ENCODE peak calls at places on chromosomes 5 and 9, in seven cellular contexts. L, A, R, C, W, S and K are unnamed samples.

GRCh38 chr5:72394688-72395087 is 74.5 kb downstream of the PTCD2 start:
- DNase-seq in S (no peak), L (peak), C (peak), R (no peak), W (no peak), A (no peak), K (no peak)

GRCh38 chr9:2267171-2267740 is 252.1 kb downstream of the SMARCA2 start:
- DNase-seq in L (no peak), C (peak), S (no peak), A (no peak), W (peak), R (peak), K (no peak)

GRCh38 chr9:94812343-94812742 is 85.8 kb downstream of the AOPEP start:
- DNase-seq in L (no peak), W (peak), C (peak), R (no peak), A (peak), S (no peak), K (no peak)

GRCh38 chr9:106075991-106076390 is 381.6 kb downstream of the TMEM38B start:
- DNase-seq in R (no peak), W (peak), A (peak), L (no peak), S (no peak), C (peak), K (peak)

GRCh38 chr5:133397432-133397831 is 214.9 kb downstream of the FSTL4 start:
- DNase-seq in C (no peak), W (no peak), L (no peak), A (no peak), S (no peak), R (no peak), K (no peak)

GRCh38 chr5:122195784-122196394 is 66.5 kb downstream of the ZNF474 start:
- DNase-seq in R (no peak), L (peak), S (no peak), A (no peak), W (peak), C (peak), K (peak)

GRCh38 chr5:171523781-171524180 is 104.3 kb downstream of the FGF18 start:
- DNase-seq in L (no peak), S (no peak), R (no peak), W (no peak), C (no peak), A (no peak), K (no peak)

GRCh38 chr9:128552744-128553221 is 396 bp downstream of the SPTAN1 start:
- DNase-seq in S (peak), R (peak), C (peak), W (peak), L (peak), A (no peak), K (no peak)

GRCh38 chr9:120904999-120905793 is 21.4 kb downstream of the TRAF1 start:
- DNase-seq in S (no peak), W (no peak), R (no peak), C (no peak), A (no peak), L (no peak), K (no peak)

GRCh38 chr9:135474915-135475314 is 4.7 kb upstream of the PPP1R26 start:
- DNase-seq in L (peak), C (no peak), W (no peak), A (no peak), S (no peak), R (no peak), K (no peak)

GRCh38 chr9:135522137-135522877 is 1.1 kb downstream of the LCN1 start:
- DNase-seq in W (no peak), R (no peak), L (no peak), A (no peak), C (no peak), S (peak), K (no peak)

GRCh38 chr9:135666534-135667402 is 3.7 kb downstream of the LCN9 start:
- DNase-seq in L (no peak), S (peak), W (no peak), A (no peak), C (no peak), R (no peak), K (no peak)

GRCh38 chr5:75048457-75048953 is 3.9 kb downstream of the GCNT4 start:
- DNase-seq in A (no peak), S (no peak), R (no peak), L (peak), C (peak), W (peak), K (no peak)
- H3K4me3 ChIP-seq in A (peak), S (peak), R (no peak), L (no peak), C (no peak), W (peak), K (no peak)

GRCh38 chr9:37264539-37264938 is 144.2 kb downstream of the ZCCHC7 start:
- DNase-seq in C (no peak), S (no peak), R (no peak), W (no peak), A (no peak), L (no peak), K (no peak)

GRCh38 chr9:37259906-37260305 is 139.5 kb downstream of the ZCCHC7 start:
- DNase-seq in C (no peak), R (no peak), L (no peak), S (no peak), A (no peak), W (no peak), K (no peak)

GRCh38 chr9:37266630-37267029 is 146.3 kb downstream of the ZCCHC7 start:
- DNase-seq in C (no peak), L (no peak), R (no peak), W (no peak), S (no peak), A (no peak), K (no peak)

GRCh38 chr9:37262410-37262809 is 142.0 kb downstream of the ZCCHC7 start:
- DNase-seq in W (peak), S (no peak), L (no peak), R (no peak), A (no peak), C (peak), K (no peak)
- TF ChIP-seq CTCF in W (peak), S (no peak), L (no peak), R (no peak), A (peak), C (peak), K (peak)

GRCh38 chr5:96566775-96567174 is 95.4 kb upstream of the CAST start:
- DNase-seq in L (no peak), C (no peak), A (no peak), S (no peak), W (no peak), R (no peak), K (no peak)
- H3K4me3 ChIP-seq in L (no peak), C (no peak), A (peak), S (no peak), W (peak), R (no peak), K (no peak)

GRCh38 chr5:170201311-170201710 is 31.5 kb upstream of the C5orf58 start:
- DNase-seq in C (no peak), A (no peak), W (no peak), R (no peak), S (no peak), L (no peak), K (no peak)

GRCh38 chr5:170200876-170201275 is 31.9 kb upstream of the C5orf58 start:
- DNase-seq in R (no peak), W (no peak), C (no peak), A (no peak), S (no peak), L (no peak), K (no peak)

GRCh38 chr5:170192829-170193228 is 40.0 kb upstream of the C5orf58 start:
- DNase-seq in A (no peak), R (no peak), W (no peak), C (no peak), S (no peak), L (no peak), K (no peak)

GRCh38 chr5:170195876-170196275 is 36.9 kb upstream of the C5orf58 start:
- DNase-seq in W (no peak), C (no peak), S (no peak), A (no peak), L (no peak), R (no peak), K (no peak)
- TF ChIP-seq CTCF in W (no peak), C (no peak), S (no peak), A (no peak), L (no peak), R (no peak), K (no peak)

DNA sequence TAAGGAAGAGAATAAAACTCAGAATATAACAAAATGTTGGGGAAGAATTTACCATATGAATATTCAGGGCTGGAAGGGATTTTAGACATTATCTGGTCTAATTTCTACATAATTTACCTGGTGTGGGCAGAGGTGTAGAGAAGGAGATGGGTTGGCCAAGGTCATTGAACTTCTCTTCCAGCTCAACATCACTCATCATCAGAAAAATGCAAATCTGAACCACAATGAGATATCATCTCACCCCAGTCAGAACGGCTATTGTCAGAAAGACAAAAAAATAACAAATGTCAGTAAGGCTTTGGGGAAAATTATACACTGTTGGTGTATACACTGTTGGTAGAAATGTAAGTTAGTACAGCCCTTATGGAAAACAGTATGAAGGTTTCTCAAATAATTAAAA is 121.7 kb downstream of the PTTG1 start:
- DNase-seq in W (no peak), A (no peak), C (no peak), L (no peak), S (no peak), R (no peak), K (no peak)
- H3K4me3 ChIP-seq in W (no peak), A (no peak), C (no peak), L (no peak), S (no peak), R (no peak), K (no peak)

GRCh38 chr5:158739941-158740340 is 359.8 kb downstream of the EBF1 start:
- DNase-seq in L (no peak), W (no peak), C (peak), R (no peak), A (no peak), S (no peak), K (no peak)
- TF ChIP-seq CTCF in L (no peak), W (peak), C (peak), R (no peak), A (no peak), S (peak), K (peak)

DNA sequence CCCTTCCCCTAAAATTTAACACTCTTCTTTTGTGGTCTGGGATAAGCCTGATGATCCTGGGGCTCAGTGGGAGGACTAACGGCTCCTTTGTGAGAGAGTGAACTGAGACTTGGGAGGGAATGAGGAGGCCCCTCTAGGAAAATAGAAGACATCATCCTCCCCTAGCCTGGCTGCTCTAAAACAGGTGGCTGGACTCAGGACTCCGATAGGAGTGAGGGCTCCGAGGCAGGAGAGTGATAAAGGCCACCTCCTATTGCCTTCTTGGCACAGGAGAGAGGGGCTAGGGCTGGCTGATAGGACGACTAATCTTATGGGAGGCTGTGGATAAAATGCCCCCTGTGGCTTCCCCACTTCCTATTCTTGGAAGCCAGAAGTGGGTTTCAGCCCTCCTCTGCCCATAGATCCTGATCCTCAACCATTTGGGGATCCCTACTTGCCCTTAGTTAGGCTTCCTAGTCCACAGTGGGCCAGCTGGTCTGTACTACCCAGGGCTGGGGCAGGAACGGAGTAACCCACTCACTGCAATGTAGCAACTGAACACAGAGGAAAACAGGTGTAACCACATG is 1.4 kb downstream of the AQP3 start:
- DNase-seq in W (no peak), S (no peak), A (no peak), L (peak), C (no peak), R (no peak), K (no peak)
- H3K4me3 ChIP-seq in W (no peak), S (no peak), A (no peak), L (no peak), C (no peak), R (no peak), K (no peak)

DNA sequence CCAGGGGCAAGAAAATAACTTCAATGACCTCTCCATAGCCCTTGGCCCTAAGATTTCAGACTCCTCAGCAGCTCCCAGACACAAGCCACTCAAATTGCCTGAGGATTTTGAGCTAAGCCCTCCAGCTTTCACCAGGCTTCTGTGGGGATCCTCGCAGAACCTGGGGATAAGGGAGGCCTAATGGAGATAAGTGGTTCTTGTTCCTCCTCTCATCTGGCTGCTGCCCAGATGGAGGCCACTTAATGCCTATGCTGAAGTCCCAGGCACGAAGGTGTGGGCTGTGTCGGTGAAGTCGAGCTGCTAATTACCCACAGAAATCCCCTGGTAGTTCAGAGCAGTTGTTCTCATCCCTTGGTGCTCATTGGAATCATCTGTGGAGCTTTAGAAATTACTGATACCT is 10.2 kb upstream of the FAT2 start:
- DNase-seq in W (no peak), S (no peak), A (no peak), R (no peak), L (no peak), C (no peak), K (no peak)
- TF ChIP-seq CTCF in W (no peak), S (no peak), A (no peak), R (no peak), L (no peak), C (no peak), K (no peak)

DNA sequence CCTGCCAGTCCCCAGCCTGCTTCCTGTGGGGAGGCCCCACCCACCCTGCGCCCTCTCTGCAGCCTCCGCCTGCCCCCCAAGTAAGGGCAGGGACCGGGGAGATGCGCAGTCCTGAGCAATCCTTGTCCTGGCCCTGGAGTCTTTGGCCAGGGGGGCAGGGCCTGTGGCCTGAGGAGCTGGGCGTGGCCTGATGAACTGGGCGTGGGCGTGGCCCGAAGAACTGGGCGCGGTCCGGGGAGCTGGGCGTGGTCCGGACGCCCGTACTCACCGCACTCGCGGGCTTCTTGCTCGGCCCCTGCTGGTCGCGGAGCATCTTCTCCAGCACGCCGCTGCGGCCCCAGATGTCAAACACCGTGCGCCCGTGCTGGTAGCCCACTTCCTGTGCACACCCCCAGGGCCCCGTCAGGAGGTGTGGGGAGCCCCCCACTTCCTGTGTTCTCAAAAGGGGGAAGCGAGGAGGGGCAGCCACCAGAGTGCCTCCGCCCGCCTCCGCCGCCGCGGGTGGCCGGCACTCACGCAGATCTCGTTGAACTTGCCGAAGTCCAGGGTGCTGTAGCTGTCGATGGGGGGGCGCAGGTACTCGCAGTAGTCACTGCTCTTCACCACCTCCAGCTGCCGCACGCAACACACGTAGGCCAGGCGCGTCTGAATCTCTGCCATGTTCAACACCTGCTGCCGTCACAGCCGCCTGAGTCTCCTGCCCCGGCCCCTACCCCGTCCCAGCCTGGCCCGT is 2.7 kb upstream of the NSMF start:
- DNase-seq in R (peak), C (peak), A (no peak), W (peak), L (peak), S (peak), K (no peak)
- H3K4me3 ChIP-seq in R (no peak), C (no peak), A (no peak), W (no peak), L (no peak), S (no peak), K (no peak)

DNA sequence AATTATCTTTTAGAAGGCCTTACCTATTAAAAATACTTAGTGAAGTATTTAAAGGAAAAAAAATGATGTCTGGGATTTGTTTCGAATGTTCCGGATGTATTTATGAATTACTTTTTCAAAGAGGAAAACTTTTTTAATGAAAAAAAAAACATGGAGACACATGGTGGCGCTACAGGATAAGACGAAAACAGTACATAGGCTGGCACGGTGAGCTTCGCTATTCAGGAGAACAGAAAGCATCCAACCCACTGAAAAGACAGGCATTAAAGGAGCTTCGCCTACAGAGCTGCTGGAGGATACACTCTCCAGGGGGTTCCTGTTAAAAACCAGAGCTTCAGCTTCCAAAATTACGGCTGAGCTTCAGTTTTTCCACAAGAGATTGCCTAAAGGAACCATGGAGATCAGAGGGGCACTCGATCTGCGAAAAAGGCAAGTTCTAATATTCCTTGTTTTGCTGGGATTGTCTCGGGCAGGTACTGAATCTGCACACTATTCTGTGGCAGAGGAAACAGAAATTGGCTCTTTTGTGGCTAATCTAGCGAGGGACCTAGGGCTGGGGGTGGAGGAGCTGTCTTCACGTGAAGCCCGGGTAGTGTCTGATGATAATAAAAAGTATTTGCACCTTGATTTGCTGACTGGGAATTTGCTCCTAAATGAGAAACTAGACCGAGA is at the start of gene PCDHB14:
- DNase-seq in W (peak), S (no peak), L (no peak), C (peak), R (no peak), A (no peak), K (no peak)
- TF ChIP-seq CTCF in W (peak), S (no peak), L (no peak), C (peak), R (no peak), A (no peak), K (no peak)